ENCODE peak calls at places on chromosomes 3 and 15, in five cellular contexts. One of them, this sample, is unnamed.

GRCh38 chr15:51051776-51052175 is 42.9 kb downstream of the TNFAIP8L3 start:
- DNase-seq in HepG2: no peak
- DNase-seq in K562: no peak
- DNase-seq in GM12878: no peak
- DNase-seq in HCT116: no peak
- DNase-seq in this sample: no peak

GRCh38 chr3:159158213-159158612 is 356.4 kb downstream of the MFSD1 start:
- DNase-seq in HepG2: no peak
- DNase-seq in K562: no peak
- DNase-seq in GM12878: no peak
- DNase-seq in HCT116: peak
- DNase-seq in this sample: no peak

GRCh38 chr15:62350744-62351143 is 185.7 kb upstream of the C2CD4B start:
- DNase-seq in HepG2: no peak
- DNase-seq in K562: no peak
- DNase-seq in GM12878: no peak
- DNase-seq in HCT116: no peak
- DNase-seq in this sample: no peak

GRCh38 chr3:133457465-133458067 is 57.7 kb downstream of the BFSP2 start:
- DNase-seq in HepG2: no peak
- DNase-seq in K562: no peak
- DNase-seq in GM12878: no peak
- DNase-seq in HCT116: peak
- DNase-seq in this sample: no peak

GRCh38 chr15:85137507-85138175 is 156.0 kb downstream of the PDE8A start:
- DNase-seq in HepG2: no peak
- DNase-seq in K562: no peak
- DNase-seq in GM12878: no peak
- DNase-seq in HCT116: no peak
- DNase-seq in this sample: no peak

GRCh38 chr3:101077361-101078011 is 84.3 kb upstream of the ABI3BP start:
- DNase-seq in HepG2: no peak
- DNase-seq in K562: no peak
- DNase-seq in GM12878: no peak
- DNase-seq in HCT116: no peak
- DNase-seq in this sample: no peak

GRCh38 chr3:120181632-120182031 is 87.4 kb upstream of the GSK3B start:
- DNase-seq in HepG2: no peak
- DNase-seq in K562: no peak
- DNase-seq in GM12878: no peak
- DNase-seq in HCT116: no peak
- DNase-seq in this sample: no peak

GRCh38 chr3:118808743-118809142 is 225.9 kb downstream of the IGSF11 start:
- DNase-seq in HepG2: peak
- DNase-seq in K562: no peak
- DNase-seq in GM12878: no peak
- DNase-seq in HCT116: no peak
- DNase-seq in this sample: no peak

GRCh38 chr3:42593635-42594034 is 3.0 kb downstream of the SS18L2 start:
- DNase-seq in HepG2: no peak
- DNase-seq in K562: peak
- DNase-seq in GM12878: no peak
- DNase-seq in HCT116: no peak
- DNase-seq in this sample: no peak

GRCh38 chr15:95684693-95685115 is 645.8 kb upstream of the NR2F2 start:
- DNase-seq in HepG2: no peak
- DNase-seq in K562: peak
- DNase-seq in GM12878: no peak
- DNase-seq in HCT116: peak
- DNase-seq in this sample: no peak

GRCh38 chr3:23341147-23341838 is 138.2 kb downstream of the UBE2E2 start:
- DNase-seq in HepG2: no peak
- DNase-seq in K562: no peak
- DNase-seq in GM12878: peak
- DNase-seq in HCT116: no peak
- DNase-seq in this sample: no peak

GRCh38 chr15:55546718-55547117 is 38.7 kb upstream of the DNAAF4 start:
- DNase-seq in HepG2: no peak
- DNase-seq in K562: no peak
- DNase-seq in GM12878: no peak
- DNase-seq in HCT116: no peak
- DNase-seq in this sample: no peak

GRCh38 chr15:20358066-20358780 is 183.4 kb downstream of the GOLGA6L6 start:
- DNase-seq in HepG2: no peak
- DNase-seq in K562: no peak
- DNase-seq in GM12878: no peak
- DNase-seq in HCT116: no peak
- DNase-seq in this sample: no peak
- TF ChIP-seq JUND in HepG2: no peak
- TF ChIP-seq JUND in K562: no peak
- TF ChIP-seq JUND in GM12878: no peak
- TF ChIP-seq JUND in HCT116: no peak
- TF ChIP-seq JUND in this sample: no peak

DNA sequence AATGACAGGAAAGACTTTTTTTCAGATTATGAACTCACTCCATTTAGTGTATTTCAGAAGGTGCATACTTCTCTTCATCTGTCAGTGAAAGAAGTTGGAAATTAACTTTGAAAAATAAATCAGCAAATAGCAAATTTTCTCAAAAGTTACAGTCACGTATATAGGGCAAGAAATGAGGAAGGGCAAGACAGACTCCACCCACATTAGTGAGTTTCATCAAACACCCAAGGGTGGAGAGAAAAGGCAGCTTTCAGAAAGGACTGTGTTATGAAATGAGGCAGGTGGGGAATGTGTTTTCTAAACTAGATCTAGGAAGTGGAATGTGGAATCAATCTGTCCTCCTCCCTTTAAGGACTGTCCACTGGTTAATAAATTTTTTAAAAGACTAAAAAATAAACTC is 2.9 kb downstream of the SLC22A13 start:
- DNase-seq in HepG2: no peak
- DNase-seq in K562: no peak
- DNase-seq in GM12878: no peak
- DNase-seq in HCT116: no peak
- DNase-seq in this sample: no peak
- TF ChIP-seq JUND in HepG2: no peak
- TF ChIP-seq JUND in K562: no peak
- TF ChIP-seq JUND in GM12878: no peak
- TF ChIP-seq JUND in HCT116: no peak
- TF ChIP-seq JUND in this sample: no peak

GRCh38 chr3:171001957-171002694 is 24.4 kb downstream of the SLC2A2 start:
- DNase-seq in HepG2: peak
- DNase-seq in K562: no peak
- DNase-seq in GM12878: peak
- DNase-seq in HCT116: no peak
- DNase-seq in this sample: no peak

GRCh38 chr3:171001250-171001893 is 25.1 kb downstream of the SLC2A2 start:
- DNase-seq in HepG2: peak
- DNase-seq in K562: no peak
- DNase-seq in GM12878: no peak
- DNase-seq in HCT116: no peak
- DNase-seq in this sample: no peak

GRCh38 chr3:171000281-171000680 is 26.2 kb downstream of the SLC2A2 start:
- DNase-seq in HepG2: no peak
- DNase-seq in K562: no peak
- DNase-seq in GM12878: no peak
- DNase-seq in HCT116: no peak
- DNase-seq in this sample: no peak

GRCh38 chr3:170997966-170998913 is 28.3 kb downstream of the SLC2A2 start:
- DNase-seq in HepG2: peak
- DNase-seq in K562: no peak
- DNase-seq in GM12878: no peak
- DNase-seq in HCT116: no peak
- DNase-seq in this sample: no peak

DNA sequence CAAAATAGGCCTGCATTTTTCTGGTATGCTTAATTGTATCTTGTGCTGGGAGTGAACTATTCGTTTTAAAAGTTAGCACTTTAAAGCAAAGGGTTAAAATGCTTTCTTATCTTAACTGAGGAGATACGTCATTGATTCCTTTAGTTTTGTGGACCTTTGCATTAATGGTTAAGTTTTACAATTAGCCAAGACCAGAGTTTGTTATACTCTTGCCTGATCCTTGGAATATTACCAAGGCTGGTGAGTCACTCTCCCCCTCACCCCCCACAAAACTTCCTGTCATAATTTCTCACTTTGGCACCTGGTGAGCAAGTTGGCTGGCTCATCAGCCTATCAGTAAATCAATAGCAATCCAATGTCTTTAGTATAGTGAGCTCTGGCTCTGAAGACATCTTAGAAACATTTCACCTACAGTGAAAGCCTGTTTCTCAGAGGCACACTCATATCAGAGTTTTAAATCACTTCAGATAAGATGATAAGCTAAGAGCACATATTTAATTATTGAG is 26.7 kb downstream of the SLC2A2 start:
- DNase-seq in HepG2: peak
- DNase-seq in K562: no peak
- DNase-seq in GM12878: no peak
- DNase-seq in HCT116: peak
- DNase-seq in this sample: peak
- TF ChIP-seq JUND in HepG2: peak
- TF ChIP-seq JUND in K562: peak
- TF ChIP-seq JUND in GM12878: no peak
- TF ChIP-seq JUND in HCT116: peak
- TF ChIP-seq JUND in this sample: peak

GRCh38 chr15:25772500-25772899 is 90.6 kb downstream of the ATP10A start:
- DNase-seq in HepG2: peak
- DNase-seq in K562: no peak
- DNase-seq in GM12878: no peak
- DNase-seq in HCT116: no peak
- DNase-seq in this sample: no peak
- TF ChIP-seq JUND in HepG2: no peak
- TF ChIP-seq JUND in K562: no peak
- TF ChIP-seq JUND in GM12878: no peak
- TF ChIP-seq JUND in HCT116: no peak
- TF ChIP-seq JUND in this sample: no peak

DNA sequence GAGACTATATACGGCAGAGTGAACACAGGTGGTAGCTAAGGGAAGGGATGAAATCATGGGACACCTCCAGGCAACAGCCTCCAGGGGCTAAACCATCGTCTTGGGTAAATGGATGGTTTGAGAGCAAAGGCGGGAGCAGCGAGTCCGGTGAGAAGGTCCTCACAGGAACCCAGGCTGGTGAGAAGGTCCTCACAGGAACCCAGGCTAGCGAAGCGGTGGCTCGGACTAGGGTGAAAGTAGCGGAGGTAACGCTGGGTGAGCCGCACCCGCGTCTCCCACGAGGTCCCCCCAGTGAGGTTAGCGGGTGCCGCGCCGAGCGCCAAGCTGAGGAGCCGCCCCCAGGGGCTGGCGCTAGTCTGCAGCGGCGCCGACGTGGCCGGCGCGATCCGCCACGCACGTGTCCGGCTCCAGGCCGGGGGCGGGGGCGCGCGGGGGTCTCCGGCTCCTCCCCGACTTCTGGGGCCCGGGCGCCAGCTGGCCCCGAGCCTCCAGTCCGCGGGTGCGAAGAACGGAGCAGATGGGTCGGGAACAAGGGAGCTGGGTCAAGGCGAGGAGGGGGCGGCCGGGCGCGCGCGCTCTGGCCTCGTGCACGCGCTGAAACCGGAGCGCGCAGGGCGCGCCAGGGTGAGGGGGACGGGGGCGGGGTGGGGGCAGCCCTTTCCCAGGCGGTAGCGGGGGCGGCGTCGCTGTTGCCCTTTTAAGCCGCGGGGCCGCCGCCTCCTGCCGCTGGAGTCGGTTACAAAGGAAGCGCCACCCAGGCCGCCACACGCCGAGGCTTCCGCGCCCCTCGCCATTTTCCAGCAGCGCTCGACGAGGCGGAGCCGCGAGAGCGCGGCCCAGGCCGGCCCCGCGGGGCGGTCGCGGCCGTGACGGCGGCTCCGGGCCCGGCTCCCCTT is at the start of gene UBE2Q2:
- DNase-seq in HepG2: peak
- DNase-seq in K562: peak
- DNase-seq in GM12878: no peak
- DNase-seq in HCT116: no peak
- DNase-seq in this sample: peak
- TF ChIP-seq JUND in HepG2: no peak
- TF ChIP-seq JUND in K562: no peak
- TF ChIP-seq JUND in GM12878: no peak
- TF ChIP-seq JUND in HCT116: no peak
- TF ChIP-seq JUND in this sample: no peak

GRCh38 chr3:140571836-140572235 is 106.0 kb upstream of the TRIM42 start:
- DNase-seq in HepG2: no peak
- DNase-seq in K562: no peak
- DNase-seq in GM12878: no peak
- DNase-seq in HCT116: no peak
- DNase-seq in this sample: no peak
- TF ChIP-seq JUND in HepG2: no peak
- TF ChIP-seq JUND in K562: no peak
- TF ChIP-seq JUND in GM12878: no peak
- TF ChIP-seq JUND in HCT116: no peak
- TF ChIP-seq JUND in this sample: no peak

DNA sequence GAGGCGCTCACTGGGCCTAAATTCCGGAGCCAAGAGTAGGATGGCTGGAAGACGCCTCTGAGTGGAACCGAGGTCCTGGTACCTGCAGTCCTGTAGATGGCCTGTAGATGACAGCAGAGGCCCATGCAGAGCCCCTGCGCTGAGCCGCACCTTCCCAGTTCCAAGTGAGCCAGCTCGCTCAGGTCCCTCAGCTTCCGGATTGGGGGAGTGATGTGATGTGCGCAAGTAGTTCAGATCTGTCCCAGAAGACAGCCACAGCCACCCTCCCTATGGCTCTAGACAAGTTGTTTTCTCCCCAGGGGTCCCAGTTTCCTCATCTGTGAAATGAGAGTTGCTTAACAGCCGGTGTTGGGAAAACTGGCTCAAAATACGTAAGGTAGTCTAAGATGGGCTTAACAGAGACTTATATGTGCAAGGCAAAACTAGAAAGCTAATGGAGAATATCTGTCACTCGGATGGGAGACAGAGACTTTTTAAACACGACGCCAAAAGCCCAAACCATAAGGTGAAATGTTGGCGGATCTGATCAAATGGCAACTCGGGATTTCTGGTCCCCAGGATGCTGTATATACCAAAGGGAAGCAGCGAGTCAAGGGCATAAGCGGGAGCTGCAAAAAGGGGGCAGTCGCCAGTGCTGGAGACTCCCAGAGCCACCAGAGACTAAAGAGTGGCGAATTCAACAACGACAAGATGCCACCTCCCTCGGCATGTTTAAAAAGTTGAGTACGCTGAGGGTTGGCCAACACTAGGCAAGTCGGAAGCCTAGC is 765 bp upstream of the MAPKAPK3 start:
- DNase-seq in HepG2: peak
- DNase-seq in K562: peak
- DNase-seq in GM12878: no peak
- DNase-seq in HCT116: peak
- DNase-seq in this sample: peak
- TF ChIP-seq JUND in HepG2: no peak
- TF ChIP-seq JUND in K562: peak
- TF ChIP-seq JUND in GM12878: no peak
- TF ChIP-seq JUND in HCT116: no peak
- TF ChIP-seq JUND in this sample: no peak

GRCh38 chr15:100721758-100722550 is 119.6 kb downstream of the ASB7 start:
- DNase-seq in HepG2: peak
- DNase-seq in K562: no peak
- DNase-seq in GM12878: no peak
- DNase-seq in HCT116: peak
- DNase-seq in this sample: peak
- TF ChIP-seq JUND in HepG2: peak
- TF ChIP-seq JUND in K562: peak
- TF ChIP-seq JUND in GM12878: no peak
- TF ChIP-seq JUND in HCT116: no peak
- TF ChIP-seq JUND in this sample: peak

This sample was measured in T47D.